ENCODE peak calls at places on chromosome 22, in four cellular contexts. B is tibial artery, E is gastrocnemius medialis, W is AG04450. P is an unnamed sample.

GRCh38 chr22:29071261-29072045 is 1.4 kb upstream of the KREMEN1 start:
- DNase-seq in B (no peak), E (no peak), W (no peak), P (no peak)

GRCh38 chr22:40024201-40025061 is 29.7 kb downstream of the FAM83F start:
- DNase-seq in B (peak), E (peak), W (no peak), P (no peak)

GRCh38 chr22:41256254-41256897 is 15.6 kb upstream of the CHADL start:
- DNase-seq in B (no peak), E (no peak), W (peak), P (no peak)

GRCh38 chr22:39543095-39543494 is 10.5 kb upstream of the RPS19BP1 start:
- DNase-seq in B (no peak), E (no peak), W (no peak), P (no peak)

GRCh38 chr22:39220897-39221850 is 23.6 kb downstream of the PDGFB start:
- DNase-seq in B (peak), E (no peak), W (no peak), P (peak)

GRCh38 chr22:39646614-39647210 is 76.2 kb downstream of the CACNA1I start:
- DNase-seq in B (no peak), E (no peak), W (no peak), P (no peak)

GRCh38 chr22:29308791-29309262 is 2.4 kb downstream of the GAS2L1 start:
- DNase-seq in B (no peak), E (no peak), W (no peak), P (peak)

GRCh38 chr22:49371325-49372110 is 456.2 kb downstream of the BRD1 start:
- DNase-seq in B (no peak), E (no peak), W (no peak), P (peak)

GRCh38 chr22:37633693-37634504 is 5.6 kb upstream of the SH3BP1 start:
- DNase-seq in B (peak), E (peak), W (peak), P (no peak)

GRCh38 chr22:24011735-24012068 is 598 bp downstream of the CABIN1 start:
- DNase-seq in B (no peak), E (no peak), W (no peak), P (no peak)

GRCh38 chr22:25353516-25354445 is 134.3 kb downstream of the CRYBB2 start:
- DNase-seq in B (no peak), E (peak), W (no peak), P (peak)

GRCh38 chr22:38953577-38954413 is 3.6 kb upstream of the APOBEC3A start:
- DNase-seq in B (no peak), E (no peak), W (no peak), P (no peak)

GRCh38 chr22:20079745-20080444 is at the start of gene DGCR8:
- DNase-seq in B (peak), E (peak), W (peak), P (no peak)

GRCh38 chr22:21755855-21756284 is 20.3 kb upstream of the YPEL1 start:
- DNase-seq in B (no peak), E (no peak), W (peak), P (peak)

GRCh38 chr22:27480487-27480886 is 321.1 kb downstream of the MN1 start:
- DNase-seq in B (no peak), E (no peak), W (no peak), P (no peak)

GRCh38 chr22:31749636-31750364 is at the start of gene PRR14L:
- DNase-seq in B (peak), E (peak), W (peak), P (peak)
- TF ChIP-seq CTCF in B (no peak), E (no peak), W (peak), P (peak)

DNA sequence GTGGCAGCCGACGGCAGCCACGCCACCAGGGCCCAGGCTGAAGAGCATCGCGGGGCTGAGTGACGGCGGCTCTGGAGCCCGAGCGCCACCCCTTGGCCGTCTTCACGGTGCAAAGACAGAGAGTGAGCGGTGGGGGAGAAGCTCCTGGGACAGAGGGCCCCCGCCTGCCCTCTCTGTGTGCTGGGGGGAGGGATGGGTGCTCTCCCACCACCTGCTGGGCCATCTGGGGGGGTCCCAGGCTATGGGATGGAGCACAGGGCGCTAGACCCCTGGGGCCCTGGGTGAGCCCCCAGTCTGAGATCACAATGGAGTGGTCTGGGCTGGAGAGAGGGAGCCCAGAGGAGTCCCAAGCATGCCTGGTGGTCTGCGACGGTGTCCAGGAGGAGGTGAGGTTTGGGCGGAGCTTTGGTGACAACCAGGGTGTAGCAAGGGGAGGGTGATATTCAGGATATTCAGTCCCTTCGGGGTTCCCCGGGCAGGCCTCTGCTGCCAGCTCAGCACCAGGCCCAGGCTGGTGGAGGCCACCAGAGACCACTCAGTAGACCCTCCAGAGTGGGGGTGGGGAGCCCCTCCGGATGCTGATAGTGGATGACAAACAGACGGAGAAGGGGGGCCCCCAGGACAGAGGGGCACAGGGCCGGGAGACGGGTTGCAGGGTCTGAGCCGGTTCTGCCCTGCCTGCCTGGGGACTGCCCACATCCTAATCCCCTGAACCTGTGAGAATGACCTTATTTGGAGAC is 78.1 kb upstream of the PRR5 start:
- DNase-seq in B (no peak), E (no peak), W (no peak), P (no peak)
- TF ChIP-seq CTCF in B (no peak), E (no peak), W (peak), P (peak)

GRCh38 chr22:31241936-31242335 is 29.8 kb downstream of the LIMK2 start:
- DNase-seq in B (no peak), E (no peak), W (no peak), P (no peak)
- TF ChIP-seq CTCF in B (no peak), E (no peak), W (peak), P (peak)

GRCh38 chr22:32518351-32518750 is 43.7 kb downstream of the FBXO7 start:
- DNase-seq in B (no peak), E (no peak), W (no peak), P (no peak)

GRCh38 chr22:32517488-32517887 is 42.9 kb downstream of the FBXO7 start:
- DNase-seq in B (no peak), E (no peak), W (no peak), P (no peak)

GRCh38 chr22:32520612-32521011 is 46.0 kb downstream of the FBXO7 start:
- DNase-seq in B (no peak), E (no peak), W (no peak), P (no peak)

GRCh38 chr22:32518848-32519247 is 44.2 kb downstream of the FBXO7 start:
- DNase-seq in B (no peak), E (no peak), W (no peak), P (no peak)

DNA sequence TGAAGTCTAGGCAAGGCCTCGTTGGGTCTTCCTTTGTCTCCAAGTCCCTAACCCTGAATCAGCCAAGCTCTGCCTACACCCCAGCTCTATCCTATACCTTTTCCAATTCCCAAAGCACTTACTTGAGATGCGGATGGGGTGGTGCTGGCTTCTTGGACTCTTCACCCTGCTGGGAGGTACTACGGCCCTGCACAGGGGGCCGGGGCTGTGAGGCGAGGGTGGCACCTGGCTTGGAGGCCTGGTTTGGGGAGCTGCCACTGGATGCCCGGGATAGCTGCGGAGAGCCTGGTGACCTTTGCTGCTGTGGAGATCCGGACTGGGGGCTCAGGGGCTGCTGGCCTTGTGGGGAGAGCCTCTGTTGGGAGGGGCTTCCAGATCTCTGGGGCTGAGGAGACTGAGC is 43.3 kb downstream of the FBXO7 start:
- DNase-seq in B (no peak), E (no peak), W (no peak), P (no peak)
- TF ChIP-seq CTCF in B (no peak), E (no peak), W (no peak), P (no peak)

DNA sequence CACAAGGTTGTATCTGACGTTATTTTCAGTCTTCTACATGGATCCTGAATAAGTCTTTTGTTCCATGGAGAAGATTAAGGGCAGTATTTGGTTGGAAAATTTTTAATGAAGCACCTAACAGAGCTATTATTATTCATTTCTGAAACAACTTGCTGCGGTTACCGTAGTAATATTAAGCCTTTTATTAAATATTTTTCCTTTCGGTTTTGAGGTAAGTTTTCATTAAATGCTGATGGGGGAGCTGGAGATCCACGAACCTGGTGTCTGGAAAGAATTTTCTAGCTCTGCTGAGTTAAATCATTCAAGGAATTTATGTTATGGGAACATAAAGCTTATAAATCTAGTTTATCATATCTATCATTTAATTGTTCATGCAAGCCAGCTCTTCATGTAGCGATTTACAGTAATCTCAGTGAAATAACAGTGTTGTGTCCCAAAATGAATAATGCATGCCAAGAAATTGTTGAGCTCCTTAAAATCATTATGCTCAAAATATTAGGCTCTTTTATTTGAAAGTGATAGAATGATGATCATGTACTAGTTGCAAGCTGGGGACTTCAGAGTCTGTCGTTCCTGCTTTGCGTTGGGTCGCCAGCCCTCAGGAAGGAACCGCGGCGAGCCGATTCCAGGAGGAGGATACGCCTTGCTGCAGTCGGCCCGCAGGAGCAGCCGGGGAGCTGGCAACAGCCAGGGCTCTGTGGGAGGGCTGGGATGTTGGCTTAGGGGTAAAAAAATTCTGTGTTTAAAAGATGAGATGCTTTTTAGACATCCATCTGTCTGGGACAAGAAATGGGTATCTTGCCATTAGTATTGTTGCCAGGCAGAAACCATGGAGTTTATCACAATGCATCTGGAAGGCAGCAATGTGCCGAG is 83.1 kb downstream of the TBC1D22A start:
- DNase-seq in B (no peak), E (no peak), W (no peak), P (no peak)
- TF ChIP-seq CTCF in B (peak), E (no peak), W (peak), P (peak)

DNA sequence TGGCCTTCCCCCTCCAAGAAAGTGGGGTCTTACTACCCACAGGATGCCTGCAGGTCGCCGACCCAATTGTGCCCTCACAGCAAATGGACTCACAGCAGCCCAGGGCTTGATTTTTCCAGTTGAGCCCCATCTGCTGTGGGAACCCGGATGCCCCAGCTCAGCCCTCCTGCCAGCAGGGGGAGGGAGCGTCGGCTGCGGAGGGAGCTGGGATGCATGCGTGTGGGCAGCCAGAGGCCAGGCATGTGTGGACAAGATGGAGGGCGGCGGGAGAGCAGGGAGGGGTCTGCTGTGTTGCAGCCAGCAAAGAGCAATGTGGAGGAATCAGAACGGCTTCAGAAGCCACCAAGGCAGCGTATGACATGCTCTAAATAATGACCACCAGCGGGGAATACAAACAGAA is 41.0 kb upstream of the EIF3D start:
- DNase-seq in B (no peak), E (no peak), W (no peak), P (no peak)
- TF ChIP-seq CTCF in B (no peak), E (no peak), W (peak), P (peak)

P was measured in chondrocyte.